ENCODE peak calls at places on chromosomes 13 and 19, in eight cellular contexts. B is ELR; Y is AG04449; N is nephron progenitor cell; D is BJ; Q is GM23248; R is activated T-cell treated with anti-CD3 and anti-CD28 coated beads, Interleukin-2, amount 50 U/mL, for 48 hours; E is ureter. G is an unnamed sample.

GRCh38 chr19:38134538-38135149 is 89.4 kb downstream of the DPF1 start:
- DNase-seq in B (peak), Y (no peak), N (peak), D (no peak), Q (peak), R (peak), E (no peak), G (peak)

GRCh38 chr13:109154546-109154945 is 525.1 kb downstream of the MYO16 start:
- DNase-seq in B (peak), Y (no peak), N (no peak), D (no peak), Q (no peak), R (no peak), E (no peak), G (peak)

GRCh38 chr19:7869910-7870511 is 4.2 kb downstream of the PRR36 start:
- DNase-seq in B (peak), Y (no peak), N (peak), D (no peak), Q (peak), R (peak), E (peak), G (peak)

GRCh38 chr19:39390460-39390758 is 497 bp downstream of the PAF1 start:
- DNase-seq in B (peak), Y (no peak), N (no peak), D (no peak), Q (peak), R (no peak), E (peak), G (no peak)

GRCh38 chr13:44271031-44271433 is 102.6 kb upstream of the SERP2 start:
- DNase-seq in B (peak), Y (no peak), N (no peak), D (no peak), Q (peak), R (no peak), E (no peak), G (no peak)

GRCh38 chr19:32605544-32605943 is 24.6 kb downstream of the PDCD5 start:
- DNase-seq in B (no peak), Y (no peak), N (no peak), D (no peak), Q (no peak), R (no peak), E (no peak), G (no peak)

GRCh38 chr19:32165750-32166149 is 179.7 kb upstream of the ZNF507 start:
- DNase-seq in B (no peak), Y (no peak), N (no peak), D (no peak), Q (no peak), R (no peak), E (no peak), G (no peak)

GRCh38 chr19:3520166-3521103 is 14.3 kb downstream of the FZR1 start:
- DNase-seq in B (no peak), Y (no peak), N (no peak), D (no peak), Q (no peak), R (no peak), E (no peak), G (peak)

GRCh38 chr19:43318796-43319314 is 34.6 kb upstream of the CD177 start:
- DNase-seq in B (no peak), Y (no peak), N (no peak), D (peak), Q (no peak), R (no peak), E (no peak), G (peak)

GRCh38 chr13:22696433-22696832 is 484.3 kb upstream of the SGCG start:
- DNase-seq in B (no peak), Y (no peak), N (no peak), D (no peak), Q (no peak), R (no peak), E (no peak), G (no peak)

G was measured in mesendoderm.